ENCODE peak calls at places on chromosomes 3 and 15, in five cellular contexts. One of them, this sample, is unnamed.

GRCh38 chr3:40237159-40237558 is 72.3 kb upstream of the EIF1B start:
- ATAC-seq in foreskin keratinocyte: no peak
- ATAC-seq in PC-3: no peak
- ATAC-seq in left ventricle myocardium superior: no peak
- ATAC-seq in T-cell: no peak
- ATAC-seq in this sample: no peak

GRCh38 chr3:46958469-46959168 is 17.9 kb downstream of the CCDC12 start:
- ATAC-seq in T-cell: no peak
- ATAC-seq in left ventricle myocardium superior: no peak
- ATAC-seq in PC-3: no peak
- ATAC-seq in foreskin keratinocyte: no peak
- ATAC-seq in this sample: no peak

GRCh38 chr3:16181361-16181760 is 6.9 kb downstream of the GALNT15 start:
- ATAC-seq in foreskin keratinocyte: no peak
- ATAC-seq in PC-3: no peak
- ATAC-seq in T-cell: no peak
- ATAC-seq in left ventricle myocardium superior: peak; percentile 53
- ATAC-seq in this sample: no peak

GRCh38 chr3:159458010-159458409 is 530.6 kb upstream of the IL12A start:
- ATAC-seq in foreskin keratinocyte: peak; percentile 97
- ATAC-seq in left ventricle myocardium superior: no peak
- ATAC-seq in PC-3: peak; percentile 99
- ATAC-seq in T-cell: no peak
- ATAC-seq in this sample: peak; percentile 88

GRCh38 chr3:155370198-155370597 is 76.7 kb upstream of the STRIT1 start:
- ATAC-seq in left ventricle myocardium superior: peak; percentile 94
- ATAC-seq in T-cell: no peak
- ATAC-seq in foreskin keratinocyte: no peak
- ATAC-seq in PC-3: no peak
- ATAC-seq in this sample: no peak

GRCh38 chr15:77748078-77749064 is 115.7 kb upstream of the LINGO1 start:
- ATAC-seq in foreskin keratinocyte: no peak
- ATAC-seq in PC-3: no peak
- ATAC-seq in left ventricle myocardium superior: no peak
- ATAC-seq in T-cell: no peak
- ATAC-seq in this sample: no peak

GRCh38 chr3:159904911-159905310 is 83.7 kb upstream of the IL12A start:
- ATAC-seq in T-cell: no peak
- ATAC-seq in PC-3: no peak
- ATAC-seq in left ventricle myocardium superior: no peak
- ATAC-seq in foreskin keratinocyte: no peak
- ATAC-seq in this sample: no peak

GRCh38 chr3:151425640-151426336 is 35.1 kb downstream of the IGSF10 start:
- ATAC-seq in left ventricle myocardium superior: no peak
- ATAC-seq in foreskin keratinocyte: peak; percentile 21
- ATAC-seq in T-cell: no peak
- ATAC-seq in PC-3: peak; percentile 58
- ATAC-seq in this sample: peak; percentile 42

GRCh38 chr15:60407406-60407805 is 9.6 kb upstream of the ANXA2 start:
- ATAC-seq in left ventricle myocardium superior: peak; percentile 69
- ATAC-seq in T-cell: no peak
- ATAC-seq in foreskin keratinocyte: peak; percentile 61
- ATAC-seq in PC-3: peak; percentile 64
- ATAC-seq in this sample: peak; percentile 83

GRCh38 chr3:184505479-184505878 is 56.1 kb upstream of the EPHB3 start:
- ATAC-seq in left ventricle myocardium superior: no peak
- ATAC-seq in T-cell: no peak
- ATAC-seq in foreskin keratinocyte: no peak
- ATAC-seq in PC-3: no peak
- ATAC-seq in this sample: peak; percentile 31

GRCh38 chr15:93418566-93418965 is 329.6 kb upstream of the RGMA start:
- ATAC-seq in foreskin keratinocyte: no peak
- ATAC-seq in T-cell: no peak
- ATAC-seq in PC-3: no peak
- ATAC-seq in left ventricle myocardium superior: no peak
- ATAC-seq in this sample: no peak

GRCh38 chr15:90419738-90420487 is 31.9 kb downstream of the IQGAP1 start:
- ATAC-seq in foreskin keratinocyte: peak; percentile 92
- ATAC-seq in PC-3: peak; percentile 91
- ATAC-seq in left ventricle myocardium superior: peak; percentile 64
- ATAC-seq in T-cell: no peak
- ATAC-seq in this sample: peak; percentile 94

GRCh38 chr15:46365612-46366011 is 730.8 kb downstream of the SQOR start:
- ATAC-seq in foreskin keratinocyte: peak; percentile 37
- ATAC-seq in left ventricle myocardium superior: peak; percentile 82
- ATAC-seq in T-cell: no peak
- ATAC-seq in PC-3: no peak
- ATAC-seq in this sample: no peak

GRCh38 chr15:62306851-62307504 is 141.9 kb upstream of the C2CD4B start:
- ATAC-seq in foreskin keratinocyte: peak; percentile 53
- ATAC-seq in PC-3: peak; percentile 95
- ATAC-seq in left ventricle myocardium superior: peak; percentile 93
- ATAC-seq in T-cell: no peak
- ATAC-seq in this sample: peak; percentile 95

GRCh38 chr3:14430706-14431470 is 28.5 kb downstream of the SLC6A6 start:
- ATAC-seq in T-cell: no peak
- ATAC-seq in left ventricle myocardium superior: no peak
- ATAC-seq in foreskin keratinocyte: no peak
- ATAC-seq in PC-3: no peak
- ATAC-seq in this sample: no peak

GRCh38 chr15:89486726-89487050 is 9.7 kb downstream of the RHCG start:
- ATAC-seq in left ventricle myocardium superior: no peak
- ATAC-seq in T-cell: peak; percentile 71
- ATAC-seq in PC-3: no peak
- ATAC-seq in foreskin keratinocyte: peak; percentile 62
- ATAC-seq in this sample: no peak

GRCh38 chr3:54120657-54121403 is 1.5 kb upstream of the CACNA2D3 start:
- ATAC-seq in PC-3: no peak
- ATAC-seq in foreskin keratinocyte: peak; percentile 41
- ATAC-seq in left ventricle myocardium superior: peak; percentile 16
- ATAC-seq in T-cell: no peak
- ATAC-seq in this sample: no peak